ENCODE peak calls at places on chromosomes 3 and 15, in four cellular contexts. F is GM12878, O is HepG2, M is K562. U is an unnamed sample.
A peak's percentile ranks its signal among the peaks of the same experiment; 100 is the strongest.

GRCh38 chr3:196793224-196793623 is 53.6 kb downstream of the PAK2 start:
- DNase-seq in O (peak; percentile 84), M (no peak), F (no peak), U (no peak)

GRCh38 chr15:99450896-99451358 is 114.9 kb upstream of the MEF2A start:
- DNase-seq in M (peak; percentile 37), F (no peak), O (no peak), U (no peak)

GRCh38 chr15:44261007-44261706 is 27.4 kb upstream of the GOLM2 start:
- DNase-seq in F (no peak), O (peak; percentile 19), M (no peak), U (peak; percentile 64)

GRCh38 chr3:28835751-28836150 is 445.1 kb upstream of the RBMS3 start:
- DNase-seq in F (no peak), M (no peak), O (no peak), U (peak; percentile 28)

GRCh38 chr3:76044601-76045600 is 259.6 kb upstream of the ZNF717 start:
- DNase-seq in F (no peak), M (peak; percentile 6), O (no peak), U (peak; percentile 42)

GRCh38 chr3:69871868-69872267 is 127.7 kb upstream of the SAMMSON start:
- DNase-seq in F (no peak), O (no peak), M (no peak), U (no peak)

GRCh38 chr3:59540696-59541095 is 490.9 kb upstream of the CFAP20DC start:
- DNase-seq in F (peak; percentile 60), O (no peak), M (no peak), U (no peak)

GRCh38 chr15:45795487-45796069 is 160.7 kb downstream of the SQOR start:
- DNase-seq in F (no peak), M (no peak), O (peak; percentile 52), U (peak; percentile 46)

GRCh38 chr3:49351521-49352011 is 6.6 kb downstream of the GPX1 start:
- DNase-seq in O (no peak), M (no peak), F (no peak), U (no peak)

GRCh38 chr3:78041486-78041885 is 1001.6 kb downstream of the ROBO2 start:
- DNase-seq in O (no peak), M (no peak), F (no peak), U (no peak)

GRCh38 chr3:189833996-189834395 is 202.8 kb downstream of the TP63 start:
- DNase-seq in O (no peak), F (no peak), M (no peak), U (no peak)

GRCh38 chr3:110381992-110382391 is 689.6 kb upstream of the NECTIN3 start:
- DNase-seq in M (no peak), O (no peak), F (no peak), U (no peak)

GRCh38 chr15:68767833-68768232 is 52.9 kb downstream of the ANP32A start:
- DNase-seq in M (no peak), O (no peak), F (no peak), U (no peak)

GRCh38 chr3:124886168-124887051 is 755 bp downstream of the ITGB5 start:
- DNase-seq in M (peak; percentile 63), O (peak; percentile 68), F (no peak), U (peak; percentile 54)

GRCh38 chr3:112815981-112816380 is 30.7 kb downstream of the CD200R1L start:
- DNase-seq in O (no peak), F (no peak), M (no peak), U (no peak)

GRCh38 chr3:129015388-129016105 is 14.4 kb downstream of the EFCC1 start:
- DNase-seq in O (no peak), M (peak; percentile 49), F (no peak), U (no peak)

GRCh38 chr3:158330820-158331219 is 220.9 kb downstream of the RSRC1 start:
- DNase-seq in O (no peak), F (no peak), M (no peak), U (no peak)

GRCh38 chr15:73745073-73745472 is 8.1 kb downstream of the INSYN1 start:
- DNase-seq in F (no peak), M (no peak), O (no peak), U (no peak)

GRCh38 chr15:83310521-83311456 is 26.3 kb upstream of the BNC1 start:
- DNase-seq in F (no peak), M (no peak), O (no peak), U (no peak)

GRCh38 chr3:126110431-126111125 is 26.7 kb upstream of the SLC41A3 start:
- DNase-seq in F (no peak), O (no peak), M (no peak), U (no peak)

GRCh38 chr3:189961525-189962161 is 159.1 kb downstream of the P3H2 start:
- DNase-seq in O (peak; percentile 67), M (peak; percentile 53), F (peak; percentile 19), U (peak; percentile 85)

GRCh38 chr15:96553006-96553405 is 222.5 kb downstream of the NR2F2 start:
- DNase-seq in M (no peak), O (no peak), F (no peak), U (no peak)

GRCh38 chr3:134874737-134875413 is 79.8 kb downstream of the EPHB1 start:
- DNase-seq in M (no peak), O (peak; percentile 27), F (no peak), U (no peak)

GRCh38 chr3:186717039-186717457 is at the start of gene KNG1:
- DNase-seq in F (no peak), O (peak; percentile 64), M (no peak), U (no peak)

GRCh38 chr3:5972586-5972985 is 785.1 kb downstream of the EDEM1 start:
- DNase-seq in M (no peak), O (no peak), F (no peak), U (no peak)

GRCh38 chr15:35912196-35912595 is 366.2 kb upstream of the DPH6 start:
- DNase-seq in O (no peak), M (no peak), F (no peak), U (no peak)

GRCh38 chr15:85597155-85597815 is 197.4 kb downstream of the KLHL25 start:
- DNase-seq in F (no peak), O (no peak), M (no peak), U (no peak)

GRCh38 chr3:61649381-61650170 is 88.2 kb downstream of the PTPRG start:
- DNase-seq in M (no peak), O (no peak), F (no peak), U (no peak)
- TF ChIP-seq NR2C2 in M (no peak), O (no peak), F (no peak), U (no peak)

GRCh38 chr15:88882745-88883144 is 12.6 kb downstream of the HAPLN3 start:
- DNase-seq in M (no peak), O (no peak), F (no peak), U (no peak)
- TF ChIP-seq NR2C2 in M (no peak), O (no peak), F (no peak), U (no peak)

DNA sequence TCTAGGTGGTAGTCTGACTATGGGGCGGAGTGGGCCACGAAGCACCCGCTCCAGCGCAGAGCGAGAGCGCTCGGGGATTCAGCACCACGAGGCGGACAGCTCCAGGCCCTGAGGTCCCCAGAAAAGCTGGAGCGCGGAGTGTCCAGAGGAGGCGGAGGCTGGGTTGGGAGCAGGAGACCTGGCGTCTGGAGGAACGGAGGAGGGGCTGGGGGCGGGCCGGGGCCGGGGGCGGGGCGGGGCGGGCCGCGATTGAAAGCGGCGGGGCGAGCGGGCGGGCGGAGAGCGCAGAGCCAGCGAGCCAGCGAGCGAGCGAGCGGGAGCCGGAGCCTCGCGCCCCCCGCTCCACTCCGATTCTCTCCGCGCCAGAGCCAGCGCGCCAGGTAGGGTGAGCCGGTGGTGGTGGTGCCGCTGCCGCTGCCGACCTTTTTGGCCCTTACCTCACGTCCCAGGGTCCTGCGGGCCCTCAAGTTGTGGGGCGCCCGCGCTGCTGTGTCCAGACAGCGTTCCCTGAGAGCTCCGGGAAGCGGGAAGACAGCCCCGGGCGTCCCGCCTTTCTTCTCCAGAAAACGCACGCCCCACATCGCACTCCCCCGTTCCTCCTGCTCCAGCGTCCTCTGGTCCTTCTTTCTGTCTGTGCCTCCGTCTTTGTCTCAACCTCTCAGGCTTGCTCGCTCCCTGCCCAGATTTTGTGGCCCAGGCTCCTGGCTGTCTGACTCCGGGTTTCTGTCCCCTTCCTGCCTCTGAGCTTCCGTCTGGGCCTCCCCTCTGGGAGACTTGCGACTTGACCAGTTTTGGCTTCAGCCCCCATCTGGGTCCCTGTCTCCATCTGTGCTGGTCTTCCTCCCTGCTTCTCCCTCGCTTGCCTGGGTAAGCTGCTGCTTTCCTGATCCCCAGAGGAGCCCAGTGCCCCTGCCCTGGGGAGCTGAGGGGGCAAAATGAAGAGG is at the start of gene GRM2:
- DNase-seq in O (peak; percentile 73), M (peak; percentile 88), F (no peak), U (peak; percentile 93)
- TF ChIP-seq NR2C2 in O (no peak), M (no peak), F (no peak), U (peak; percentile 72)

DNA sequence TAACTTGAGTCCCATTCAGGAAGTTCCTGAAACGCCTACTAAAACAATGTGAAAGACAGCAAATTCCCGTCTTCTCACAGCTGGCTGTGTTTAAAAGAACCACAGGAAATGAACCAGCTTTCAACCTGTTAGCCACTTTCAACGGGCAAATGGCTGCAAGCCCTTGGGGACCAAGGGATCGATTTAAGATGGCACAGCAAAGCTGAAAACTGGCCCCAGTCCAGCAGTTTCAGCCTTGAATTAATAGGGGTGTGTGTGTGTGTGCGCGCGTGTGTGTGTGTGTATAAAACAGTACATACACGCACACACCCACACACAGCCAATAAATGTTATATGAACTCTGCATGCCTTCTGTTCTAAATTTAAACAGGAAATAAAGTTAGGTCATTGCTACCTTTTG is 168.6 kb upstream of the TMCO5A start:
- DNase-seq in F (no peak), O (no peak), M (no peak), U (no peak)
- TF ChIP-seq NR2C2 in F (no peak), O (no peak), M (no peak), U (no peak)

GRCh38 chr3:46863261-46863782 is at the start of gene MYL3:
- DNase-seq in O (no peak), F (no peak), M (no peak), U (no peak)
- TF ChIP-seq NR2C2 in O (no peak), F (no peak), M (no peak), U (no peak)

GRCh38 chr15:90037510-90037860 is 36.4 kb downstream of the ZNF710 start:
- DNase-seq in F (no peak), O (peak; percentile 37), M (no peak), U (no peak)

GRCh38 chr15:90037961-90038633 is 37.0 kb downstream of the ZNF710 start:
- DNase-seq in M (peak; percentile 38), F (peak; percentile 89), O (peak; percentile 52), U (no peak)

GRCh38 chr15:90038639-90039095 is 37.5 kb downstream of the ZNF710 start:
- DNase-seq in F (no peak), O (peak; percentile 95), M (no peak), U (no peak)

GRCh38 chr15:90040618-90041017 is 39.5 kb downstream of the ZNF710 start:
- DNase-seq in F (no peak), O (no peak), M (no peak), U (no peak)

DNA sequence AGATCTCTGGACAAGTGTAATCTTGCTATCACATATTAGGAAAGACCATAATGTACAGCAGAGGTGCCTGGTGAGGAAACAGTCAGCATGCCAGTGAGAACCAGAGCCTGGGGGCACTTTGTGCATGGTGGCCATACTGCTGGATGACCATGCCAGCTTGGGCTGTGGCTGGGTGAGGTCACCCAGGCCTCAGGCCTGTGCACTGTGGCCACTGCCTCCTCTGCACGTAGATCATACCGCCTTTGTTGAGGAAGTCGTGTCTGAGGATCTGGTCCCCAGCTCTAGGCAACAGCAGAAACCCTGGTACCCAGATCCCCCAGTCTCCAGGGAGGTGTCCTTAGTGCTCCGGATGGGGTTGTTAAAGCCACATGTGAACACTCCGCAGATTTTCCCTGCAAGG is 38.9 kb downstream of the ZNF710 start:
- DNase-seq in F (no peak), M (no peak), O (no peak), U (no peak)
- TF ChIP-seq NR2C2 in F (no peak), M (no peak), O (no peak), U (no peak)